ENCODE peak calls at places on chromosomes 12 and 14, in nine cellular contexts. M is choroid plexus epithelial cell; X is hepatocyte; Q is fibroblast of the aortic adventitia; F is cardiac fibroblast; G is keratinocyte; J is CD8-positive, alpha-beta T cell; D is A549; Y is fibroblast of lung. N is an unnamed sample.

GRCh38 chr14:49768301-49769121 is 558 bp downstream of the KLHDC2 start:
- DNase-seq in M (peak), X (peak), Q (peak), F (peak), G (peak), J (peak), D (peak), Y (peak), N (peak)

GRCh38 chr14:103984196-103984595 is 41.9 kb upstream of the RD3L start:
- DNase-seq in M (no peak), X (no peak), Q (no peak), F (no peak), G (no peak), J (no peak), D (no peak), Y (no peak), N (no peak)

GRCh38 chr12:95118788-95119179 is 45.4 kb upstream of the NR2C1 start:
- DNase-seq in M (peak), X (no peak), Q (no peak), F (no peak), G (no peak), J (no peak), D (no peak), Y (peak), N (no peak)

GRCh38 chr12:57135939-57136338 is 7.7 kb downstream of the LRP1 start:
- DNase-seq in M (no peak), X (peak), Q (peak), F (peak), G (no peak), J (no peak), D (no peak), Y (peak), N (no peak)

GRCh38 chr14:56154321-56154720 is 36.1 kb downstream of the PELI2 start:
- DNase-seq in M (no peak), X (no peak), Q (no peak), F (no peak), G (no peak), J (no peak), D (no peak), Y (no peak), N (no peak)

GRCh38 chr12:54021432-54022013 is 6.7 kb upstream of the HOXC6 start:
- DNase-seq in M (no peak), X (no peak), Q (no peak), F (no peak), G (no peak), J (no peak), D (no peak), Y (no peak), N (no peak)

GRCh38 chr12:131473721-131474709 is 236.9 kb upstream of the SFSWAP start:
- DNase-seq in M (no peak), X (no peak), Q (no peak), F (no peak), G (no peak), J (no peak), D (no peak), Y (no peak), N (no peak)

GRCh38 chr12:48054955-48055821 is 50.7 kb downstream of the SENP1 start:
- DNase-seq in M (no peak), X (no peak), Q (no peak), F (no peak), G (no peak), J (no peak), D (no peak), Y (no peak), N (no peak)

GRCh38 chr14:78238141-78238540 is 68.0 kb downstream of the NRXN3 start:
- DNase-seq in M (no peak), X (no peak), Q (no peak), F (no peak), G (no peak), J (no peak), D (no peak), Y (no peak), N (no peak)

GRCh38 chr14:64708148-64709004 is 4.2 kb downstream of the PLEKHG3 start:
- DNase-seq in M (peak), X (peak), Q (no peak), F (no peak), G (peak), J (no peak), D (peak), Y (peak), N (peak)

GRCh38 chr12:132123970-132124765 is 20.0 kb downstream of the DDX51 start:
- DNase-seq in M (no peak), X (no peak), Q (no peak), F (no peak), G (no peak), J (no peak), D (no peak), Y (no peak), N (no peak)

GRCh38 chr12:49041881-49042484 is 18.6 kb downstream of the KMT2D start:
- DNase-seq in M (no peak), X (no peak), Q (no peak), F (no peak), G (no peak), J (no peak), D (no peak), Y (no peak), N (no peak)

GRCh38 chr14:77203611-77204456 is 22.2 kb downstream of the TMEM63C start:
- DNase-seq in M (peak), X (peak), Q (no peak), F (peak), G (no peak), J (no peak), D (no peak), Y (no peak), N (no peak)

GRCh38 chr12:44972746-44973421 is 78.0 kb downstream of the DBX2 start:
- DNase-seq in M (peak), X (peak), Q (peak), F (peak), G (no peak), J (no peak), D (peak), Y (peak), N (no peak)
- TF ChIP-seq CTCF in M (peak), X (peak), Q (peak), F (peak), G (peak), J (no peak), D (no peak), Y (peak), N (peak)

GRCh38 chr12:121958521-121959240 is 40.3 kb downstream of the CFAP251 start:
- DNase-seq in M (peak), X (no peak), Q (peak), F (peak), G (no peak), J (no peak), D (no peak), Y (peak), N (no peak)

GRCh38 chr12:121953695-121954094 is 35.3 kb downstream of the CFAP251 start:
- DNase-seq in M (no peak), X (no peak), Q (no peak), F (no peak), G (no peak), J (no peak), D (no peak), Y (no peak), N (no peak)

GRCh38 chr12:121955258-121956040 is 37.1 kb downstream of the CFAP251 start:
- DNase-seq in M (peak), X (no peak), Q (peak), F (peak), G (no peak), J (no peak), D (no peak), Y (no peak), N (no peak)

GRCh38 chr12:121957831-121958515 is 39.6 kb downstream of the CFAP251 start:
- DNase-seq in M (no peak), X (no peak), Q (no peak), F (no peak), G (no peak), J (no peak), D (no peak), Y (no peak), N (no peak)

DNA sequence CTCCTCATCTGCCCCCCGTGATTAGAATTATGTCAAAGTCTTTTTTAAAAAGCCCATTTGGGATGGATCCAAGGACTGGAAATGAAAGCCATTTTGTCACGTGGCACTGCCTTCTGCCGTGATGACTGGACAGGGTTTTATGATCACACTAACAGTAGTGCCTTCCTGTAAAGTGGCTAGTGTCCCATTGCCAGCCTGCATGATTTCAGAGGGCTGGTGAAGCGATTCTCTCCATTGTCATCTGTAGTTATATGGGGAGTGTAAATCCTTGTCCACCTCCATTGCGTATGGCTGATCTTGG is 37.6 kb downstream of the CFAP251 start:
- DNase-seq in M (no peak), X (no peak), Q (no peak), F (no peak), G (no peak), J (no peak), D (no peak), Y (no peak), N (no peak)
- TF ChIP-seq CTCF in M (no peak), X (no peak), Q (no peak), F (no peak), G (peak), J (no peak), D (no peak), Y (no peak), N (peak)

GRCh38 chr14:88770736-88771135 is 22.0 kb downstream of the EML5 start:
- DNase-seq in M (no peak), X (no peak), Q (no peak), F (no peak), G (no peak), J (no peak), D (no peak), Y (no peak), N (no peak)

GRCh38 chr14:88765130-88765529 is 27.6 kb downstream of the EML5 start:
- DNase-seq in M (peak), X (no peak), Q (peak), F (no peak), G (no peak), J (no peak), D (no peak), Y (peak), N (no peak)
- TF ChIP-seq CTCF in M (no peak), X (no peak), Q (no peak), F (no peak), G (no peak), J (no peak), D (no peak), Y (no peak), N (no peak)

GRCh38 chr14:92352158-92352985 is 29.4 kb downstream of the SLC24A4 start:
- DNase-seq in M (peak), X (no peak), Q (peak), F (peak), G (no peak), J (no peak), D (peak), Y (no peak), N (no peak)
- TF ChIP-seq CTCF in M (peak), X (peak), Q (no peak), F (peak), G (peak), J (peak), D (peak), Y (peak), N (peak)

DNA sequence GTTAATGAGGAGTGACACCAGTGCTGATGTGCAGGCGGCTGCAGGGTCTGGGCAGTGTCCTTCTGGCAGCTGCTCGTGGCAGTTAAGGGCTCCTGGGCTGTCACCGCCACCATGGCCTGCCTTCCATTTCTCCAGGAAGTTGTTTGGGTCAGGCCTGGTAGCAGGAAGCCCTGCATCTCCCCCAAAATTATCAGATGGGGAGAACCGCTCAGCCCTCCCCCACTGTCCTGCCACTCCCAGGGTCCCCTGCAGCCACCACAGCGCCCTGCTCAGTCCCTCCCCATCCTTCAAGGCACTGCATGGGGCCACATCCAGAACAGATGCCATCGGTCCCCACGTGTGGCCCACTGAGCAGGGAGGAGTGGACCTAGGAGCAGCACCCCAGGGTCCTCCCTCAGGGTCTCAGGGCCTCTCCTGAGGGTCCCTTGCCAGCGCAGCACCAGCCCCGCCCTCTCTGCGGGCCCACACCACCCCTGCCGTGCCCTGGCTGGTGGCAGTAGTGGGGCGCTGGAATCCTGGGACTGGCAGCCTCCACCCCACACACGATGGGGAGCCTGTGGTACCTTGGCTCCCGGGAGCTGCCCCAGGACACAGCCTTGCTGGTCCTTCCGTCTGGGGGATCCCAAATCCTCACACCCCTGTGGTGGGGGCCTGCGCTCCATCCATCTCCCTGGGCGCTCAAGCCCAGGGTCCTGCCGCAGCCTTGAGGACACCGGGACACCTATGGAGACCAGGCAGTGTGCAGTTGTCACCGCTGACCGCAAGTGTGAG is 10.3 kb upstream of the AMN start:
- DNase-seq in M (no peak), X (no peak), Q (no peak), F (no peak), G (no peak), J (no peak), D (no peak), Y (no peak), N (no peak)
- TF ChIP-seq CTCF in M (no peak), X (no peak), Q (no peak), F (no peak), G (no peak), J (no peak), D (no peak), Y (no peak), N (no peak)

GRCh38 chr12:62827042-62827441 is 107.9 kb downstream of the PPM1H start:
- DNase-seq in M (no peak), X (no peak), Q (no peak), F (no peak), G (no peak), J (no peak), D (no peak), Y (no peak), N (no peak)
- TF ChIP-seq CTCF in M (peak), X (no peak), Q (peak), F (peak), G (peak), J (no peak), D (no peak), Y (no peak), N (peak)

GRCh38 chr12:65875635-65876034 is 51.4 kb downstream of the HMGA2 start:
- DNase-seq in M (peak), X (no peak), Q (peak), F (peak), G (no peak), J (no peak), D (no peak), Y (peak), N (no peak)

GRCh38 chr12:65879878-65880277 is 55.6 kb downstream of the HMGA2 start:
- DNase-seq in M (peak), X (no peak), Q (peak), F (peak), G (no peak), J (no peak), D (no peak), Y (peak), N (no peak)

GRCh38 chr12:65876898-65877721 is 52.8 kb downstream of the HMGA2 start:
- DNase-seq in M (peak), X (no peak), Q (peak), F (peak), G (no peak), J (no peak), D (no peak), Y (peak), N (peak)

GRCh38 chr12:65878540-65878939 is 54.3 kb downstream of the HMGA2 start:
- DNase-seq in M (peak), X (peak), Q (peak), F (peak), G (no peak), J (no peak), D (no peak), Y (peak), N (no peak)

GRCh38 chr12:65877836-65878235 is 53.6 kb downstream of the HMGA2 start:
- DNase-seq in M (no peak), X (no peak), Q (no peak), F (no peak), G (no peak), J (no peak), D (no peak), Y (no peak), N (no peak)
- TF ChIP-seq CTCF in M (no peak), X (no peak), Q (no peak), F (no peak), G (no peak), J (no peak), D (no peak), Y (no peak), N (no peak)

DNA sequence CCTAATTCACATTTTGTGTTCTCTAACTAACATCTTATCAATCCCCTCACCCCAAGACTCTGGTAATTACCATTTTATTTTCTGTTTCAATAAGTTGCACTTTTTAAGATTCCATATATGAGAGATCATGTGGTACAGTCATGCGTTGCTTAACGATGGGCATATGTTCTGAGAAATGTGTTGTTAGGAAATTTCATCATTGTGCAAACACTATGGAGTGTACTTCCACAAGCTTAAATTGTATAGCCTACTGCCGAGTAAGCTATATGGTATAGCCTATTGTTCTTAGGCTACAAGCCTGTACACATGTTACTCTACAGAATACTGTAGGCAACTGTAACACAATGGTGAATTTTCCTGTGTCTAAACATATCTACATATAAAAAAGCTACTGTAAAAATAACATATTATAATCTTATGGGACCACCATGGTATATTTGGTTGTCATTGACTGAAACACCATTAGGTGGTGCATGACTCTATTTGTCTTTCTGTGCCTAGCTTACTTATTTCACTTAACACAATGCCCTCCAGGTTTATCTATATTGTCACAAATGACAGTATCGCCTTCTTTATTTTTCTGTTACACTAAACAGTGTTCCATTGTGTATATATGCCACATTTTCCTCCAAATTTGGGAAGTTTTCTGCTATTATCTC is 473.4 kb upstream of the LMO3 start:
- DNase-seq in M (no peak), X (no peak), Q (no peak), F (no peak), G (no peak), J (no peak), D (no peak), Y (no peak), N (no peak)
- TF ChIP-seq CTCF in M (no peak), X (no peak), Q (no peak), F (no peak), G (no peak), J (no peak), D (peak), Y (no peak), N (peak)

DNA sequence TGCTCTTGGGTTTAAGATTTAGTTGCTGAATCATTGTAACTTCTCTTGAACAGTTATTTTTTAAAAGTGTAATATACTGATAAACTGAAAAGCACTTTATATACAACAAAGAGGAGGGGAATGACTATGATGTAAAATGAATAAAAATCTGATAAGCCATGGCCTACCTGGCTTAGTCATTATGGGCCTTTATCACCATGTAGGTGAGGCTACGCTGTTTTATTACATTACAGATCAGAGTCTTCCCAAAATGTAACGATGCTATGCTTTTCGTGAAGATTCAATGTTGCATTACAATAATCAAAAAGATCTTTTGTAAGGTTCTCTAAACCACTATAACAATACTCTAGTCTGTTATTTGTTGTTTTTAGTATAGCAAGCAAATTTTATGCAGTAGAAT is 34.2 kb downstream of the ARID4A start:
- DNase-seq in M (no peak), X (no peak), Q (no peak), F (no peak), G (no peak), J (no peak), D (no peak), Y (no peak), N (no peak)
- TF ChIP-seq CTCF in M (no peak), X (no peak), Q (no peak), F (no peak), G (no peak), J (no peak), D (no peak), Y (no peak), N (no peak)

N was measured in progenitor cell of endocrine pancreas.